ENCODE peak calls at places on chromosomes 6 and 20, in four cellular contexts. I is transverse colon; N is stomach; X is CD4-positive, CD25-positive, alpha-beta regulatory T cell. U is an unnamed sample.
A peak's percentile ranks its signal among the peaks of the same experiment; 100 is the strongest.

GRCh38 chr6:34226731-34227586 is 9.7 kb upstream of the HMGA1 start:
- DNase-seq in I (no peak), N (no peak), X (no peak), U (no peak)

GRCh38 chr6:143701343-143702234 is 23.8 kb downstream of the PHACTR2 start:
- DNase-seq in I (no peak), N (no peak), X (no peak), U (no peak)

GRCh38 chr6:37882724-37883413 is 63.3 kb downstream of the ZFAND3 start:
- DNase-seq in I (no peak), N (no peak), X (no peak), U (no peak)

GRCh38 chr20:44420497-44420896 is 55.2 kb upstream of the TTPAL start:
- DNase-seq in I (no peak), N (no peak), X (no peak), U (no peak)

GRCh38 chr20:7980332-7981046 is 39.1 kb downstream of the TMX4 start:
- DNase-seq in I (no peak), N (no peak), X (peak; percentile 8), U (no peak)

GRCh38 chr20:1263853-1264252 is 2.2 kb upstream of the SNPH start:
- DNase-seq in I (no peak), N (no peak), X (no peak), U (no peak)

GRCh38 chr20:19590382-19590781 is 167.7 kb upstream of the RIN2 start:
- DNase-seq in I (no peak), N (no peak), X (no peak), U (no peak)

GRCh38 chr20:22512911-22513489 is 71.4 kb downstream of the FOXA2 start:
- DNase-seq in I (no peak), N (no peak), X (no peak), U (no peak)

GRCh38 chr6:134995536-134995935 is 45.6 kb upstream of the ALDH8A1 start:
- DNase-seq in I (no peak), N (no peak), X (no peak), U (no peak)

GRCh38 chr6:37699138-37699766 is 1.6 kb upstream of the MDGA1 start:
- DNase-seq in I (peak; percentile 63), N (peak; percentile 64), X (peak; percentile 75), U (no peak)

GRCh38 chr6:150417899-150418824 is 49.4 kb downstream of the IYD start:
- DNase-seq in I (peak; percentile 27), N (no peak), X (peak; percentile 45), U (peak; percentile 19)

GRCh38 chr6:47420394-47421371 is 56.9 kb upstream of the CD2AP start:
- DNase-seq in I (no peak), N (no peak), X (no peak), U (no peak)

GRCh38 chr6:36117639-36118549 is 12.4 kb upstream of the MAPK13 start:
- DNase-seq in I (no peak), N (no peak), X (no peak), U (no peak)

GRCh38 chr20:49287555-49288249 is 9.8 kb upstream of the ZNFX1 start:
- DNase-seq in I (no peak), N (no peak), X (no peak), U (no peak)

GRCh38 chr6:35719830-35720733 is 16.8 kb upstream of the ARMC12 start:
- DNase-seq in I (peak; percentile 50), N (no peak), X (no peak), U (peak; percentile 81)

GRCh38 chr6:166778776-166779175 is 151.7 kb upstream of the RPS6KA2 start:
- DNase-seq in I (no peak), N (no peak), X (no peak), U (no peak)

GRCh38 chr6:11890209-11890608 is 111.6 kb upstream of the ADTRP start:
- DNase-seq in I (no peak), N (no peak), X (no peak), U (no peak)

GRCh38 chr20:57474816-57475215 is 50.1 kb downstream of the CTCFL start:
- DNase-seq in I (no peak), N (no peak), X (no peak), U (no peak)

GRCh38 chr6:15096894-15097837 is 148.7 kb upstream of the JARID2 start:
- DNase-seq in I (no peak), N (no peak), X (no peak), U (no peak)

GRCh38 chr6:25537349-25538018 is 114.5 kb upstream of the SCGN start:
- DNase-seq in I (no peak), N (no peak), X (no peak), U (no peak)

GRCh38 chr6:125598422-125598821 is 151.0 kb upstream of the HEY2 start:
- DNase-seq in I (peak; percentile 27), N (no peak), X (no peak), U (no peak)

GRCh38 chr6:79239538-79240168 is 5.2 kb upstream of the HMGN3 start:
- DNase-seq in I (no peak), N (no peak), X (no peak), U (peak; percentile 35)

GRCh38 chr6:139486476-139486799 is 112.0 kb upstream of the CITED2 start:
- DNase-seq in I (no peak), N (no peak), X (no peak), U (no peak)
- H3K4me3 ChIP-seq in I (no peak overlapping the region), N (no peak overlapping the region), X (no peak overlapping the region), U (no peak overlapping the region)

GRCh38 chr20:32685541-32686529 is 12.1 kb upstream of the C20orf203 start:
- DNase-seq in I (no peak), N (no peak), X (no peak), U (no peak)
- H3K4me3 ChIP-seq in I (no peak overlapping the region), N (no peak overlapping the region), X (no peak overlapping the region), U (no peak overlapping the region)

GRCh38 chr20:14335122-14335521 is 2.3 kb downstream of the FLRT3 start:
- DNase-seq in I (no peak), N (no peak), X (no peak), U (no peak)
- H3K4me3 ChIP-seq in I (no peak overlapping the region), N (peak overlapping the region; percentile 46), X (no peak overlapping the region), U (no peak overlapping the region)

DNA sequence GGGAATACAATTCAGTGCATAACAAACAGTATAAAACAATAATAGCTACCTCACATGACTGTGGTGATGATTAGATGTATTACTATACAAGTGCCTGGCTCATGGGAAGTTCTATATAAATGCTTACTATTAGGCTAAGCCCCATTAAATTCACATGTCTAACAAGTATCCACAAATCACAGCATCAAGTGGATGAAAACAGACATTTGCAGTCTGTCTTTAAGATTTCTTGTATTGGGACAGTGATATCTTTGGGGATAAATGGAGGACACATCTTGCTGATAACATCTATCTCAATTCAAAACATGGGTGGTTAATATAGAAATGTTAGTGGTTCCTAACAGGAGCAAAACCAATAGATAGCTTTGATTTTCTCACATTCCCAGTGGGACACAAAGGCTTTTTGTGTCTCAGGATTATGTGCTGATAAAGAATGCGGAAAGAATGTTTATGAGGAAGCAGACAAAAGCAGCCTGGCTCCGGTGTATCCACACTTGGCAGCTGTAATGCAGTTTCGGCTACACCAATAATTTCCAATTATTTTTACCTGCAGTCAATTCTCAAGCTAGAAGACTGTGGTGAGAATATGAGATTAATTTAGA is 29.3 kb downstream of the PTPRK start:
- DNase-seq in I (peak; percentile 29), N (no peak), X (no peak), U (no peak)
- H3K4me3 ChIP-seq in I (no peak overlapping the region), N (peak overlapping the region; percentile 25), X (no peak overlapping the region), U (no peak overlapping the region)

GRCh38 chr20:51447765-51448148 is 94.8 kb downstream of the NFATC2 start:
- DNase-seq in I (no peak), N (no peak), X (no peak), U (no peak)
- H3K4me3 ChIP-seq in I (no peak overlapping the region), N (no peak overlapping the region), X (no peak overlapping the region), U (no peak overlapping the region)